ENCODE peak calls at places on chromosomes 13 and 19, in eight cellular contexts. Y, V, O, S, N, B, J and F are unnamed samples.

GRCh38 chr13:67557642-67558241 is 327.6 kb upstream of the PCDH9 start:
- DNase-seq in Y (peak; percentile 10), V (no peak), O (no peak), S (no peak), N (no peak), B (no peak), J (no peak), F (no peak)

GRCh38 chr13:43305416-43305815 is 282.0 kb downstream of the DNAJC15 start:
- DNase-seq in Y (peak; percentile 25), V (no peak), O (no peak), S (no peak), N (no peak), B (no peak), J (no peak), F (peak; percentile 49)

GRCh38 chr13:65499251-65499650 is 1730.9 kb downstream of the PCDH9 start:
- DNase-seq in Y (no peak), V (no peak), O (no peak), S (peak; percentile 54), N (no peak), B (no peak), J (peak; percentile 3), F (no peak)

GRCh38 chr13:79780240-79780639 is 299.3 kb downstream of the NDFIP2 start:
- DNase-seq in Y (peak; percentile 29), V (no peak), O (peak; percentile 34), S (peak; percentile 41), N (no peak), B (no peak), J (no peak), F (peak; percentile 42)

GRCh38 chr13:82993417-82993816 is 888.9 kb downstream of the SLITRK1 start:
- DNase-seq in Y (no peak), V (no peak), O (no peak), S (no peak), N (no peak), B (no peak), J (no peak), F (no peak)

GRCh38 chr19:56252699-56253422 is 19.7 kb upstream of the EDDM13 start:
- DNase-seq in Y (peak; percentile 28), V (peak; percentile 94), O (peak; percentile 86), S (peak; percentile 72), N (peak; percentile 81), B (peak; percentile 43), J (no peak), F (peak; percentile 65)

GRCh38 chr13:30473675-30474074 is 7.9 kb upstream of the HMGB1 start:
- DNase-seq in Y (no peak), V (no peak), O (no peak), S (no peak), N (no peak), B (no peak), J (no peak), F (no peak)

GRCh38 chr19:3668331-3669133 is 31.7 kb downstream of the PIP5K1C start:
- DNase-seq in Y (peak; percentile 26), V (peak; percentile 41), O (no peak), S (no peak), N (no peak), B (no peak), J (no peak), F (peak; percentile 39)

GRCh38 chr13:48636550-48636949 is 17.2 kb upstream of the CYSLTR2 start:
- DNase-seq in Y (peak; percentile 84), V (no peak), O (peak; percentile 88), S (peak; percentile 44), N (no peak), B (no peak), J (peak; percentile 9), F (peak; percentile 31)

GRCh38 chr13:31053098-31053497 is 108.6 kb downstream of the HSPH1 start:
- DNase-seq in Y (peak; percentile 45), V (no peak), O (peak; percentile 21), S (peak; percentile 42), N (no peak), B (no peak), J (no peak), F (peak; percentile 37)

GRCh38 chr19:28831464-28831863 is 381.5 kb downstream of the UQCRFS1 start:
- DNase-seq in Y (no peak), V (no peak), O (no peak), S (no peak), N (no peak), B (no peak), J (no peak), F (no peak)

GRCh38 chr13:76646946-76647345 is 239.3 kb downstream of the KCTD12 start:
- DNase-seq in Y (no peak), V (no peak), O (no peak), S (peak; percentile 41), N (no peak), B (no peak), J (no peak), F (peak; percentile 4)

GRCh38 chr13:50079278-50080157 is 64.3 kb downstream of the KCNRG start:
- DNase-seq in Y (no peak), V (no peak), O (no peak), S (no peak), N (no peak), B (no peak), J (no peak), F (no peak)

GRCh38 chr13:50080158-50080855 is 65.1 kb downstream of the KCNRG start:
- DNase-seq in Y (peak; percentile 44), V (peak; percentile 56), O (peak; percentile 42), S (peak; percentile 46), N (no peak), B (no peak), J (no peak), F (peak; percentile 52)

GRCh38 chr13:50081106-50081898 is 66.1 kb downstream of the KCNRG start:
- DNase-seq in Y (no peak), V (peak; percentile 72), O (no peak), S (no peak), N (peak; percentile 54), B (peak; percentile 8), J (no peak), F (no peak)

GRCh38 chr13:50080856-50081105 is 65.5 kb downstream of the KCNRG start:
- DNase-seq in Y (no peak), V (no peak), O (no peak), S (no peak), N (no peak), B (no peak), J (no peak), F (peak; percentile 27)

DNA sequence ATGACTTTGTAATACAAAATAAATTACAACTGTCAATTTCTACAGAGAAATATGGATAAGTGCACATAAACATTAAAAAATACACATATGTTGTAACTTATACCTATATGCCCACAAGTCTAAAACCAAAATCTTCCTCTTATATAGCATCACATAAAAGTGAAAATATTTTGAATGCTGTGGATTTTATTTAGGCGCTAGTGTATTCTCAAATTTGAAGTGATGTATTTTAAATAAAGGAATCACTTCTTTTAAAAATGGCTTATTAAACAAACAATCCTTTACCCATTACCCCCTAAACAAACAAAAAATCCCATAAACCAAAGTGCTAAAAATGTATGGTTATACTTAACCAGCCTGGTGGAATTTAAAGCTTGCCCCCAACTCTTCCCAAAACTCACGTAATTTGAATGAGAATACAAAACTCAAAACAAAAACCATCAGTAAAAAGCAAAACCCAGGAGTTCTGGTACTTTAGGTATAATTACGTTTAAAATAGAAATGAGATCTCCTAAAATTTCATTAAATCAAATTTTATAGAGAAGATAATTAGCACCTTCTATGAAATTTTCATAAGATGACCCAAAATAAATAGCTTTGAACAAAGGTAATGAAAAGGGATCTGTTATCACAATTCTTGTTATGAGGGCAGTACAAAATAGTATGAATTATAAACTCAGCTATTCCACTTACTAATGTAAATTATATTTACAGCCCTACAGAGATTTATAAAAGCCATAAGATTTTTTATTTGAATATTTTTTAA is 63.5 kb downstream of the KCNRG start:
- DNase-seq in Y (no peak), V (no peak), O (no peak), S (no peak), N (no peak), B (no peak), J (no peak), F (no peak)
- H3K4me3 ChIP-seq in Y (peak overlapping the region; percentile 93), V (peak overlapping the region; percentile 82), O (peak overlapping the region; percentile 90), S (peak overlapping the region; percentile 81), N (no peak overlapping the region), B (no peak overlapping the region), J (peak overlapping the region; percentile 93), F (no peak overlapping the region)

DNA sequence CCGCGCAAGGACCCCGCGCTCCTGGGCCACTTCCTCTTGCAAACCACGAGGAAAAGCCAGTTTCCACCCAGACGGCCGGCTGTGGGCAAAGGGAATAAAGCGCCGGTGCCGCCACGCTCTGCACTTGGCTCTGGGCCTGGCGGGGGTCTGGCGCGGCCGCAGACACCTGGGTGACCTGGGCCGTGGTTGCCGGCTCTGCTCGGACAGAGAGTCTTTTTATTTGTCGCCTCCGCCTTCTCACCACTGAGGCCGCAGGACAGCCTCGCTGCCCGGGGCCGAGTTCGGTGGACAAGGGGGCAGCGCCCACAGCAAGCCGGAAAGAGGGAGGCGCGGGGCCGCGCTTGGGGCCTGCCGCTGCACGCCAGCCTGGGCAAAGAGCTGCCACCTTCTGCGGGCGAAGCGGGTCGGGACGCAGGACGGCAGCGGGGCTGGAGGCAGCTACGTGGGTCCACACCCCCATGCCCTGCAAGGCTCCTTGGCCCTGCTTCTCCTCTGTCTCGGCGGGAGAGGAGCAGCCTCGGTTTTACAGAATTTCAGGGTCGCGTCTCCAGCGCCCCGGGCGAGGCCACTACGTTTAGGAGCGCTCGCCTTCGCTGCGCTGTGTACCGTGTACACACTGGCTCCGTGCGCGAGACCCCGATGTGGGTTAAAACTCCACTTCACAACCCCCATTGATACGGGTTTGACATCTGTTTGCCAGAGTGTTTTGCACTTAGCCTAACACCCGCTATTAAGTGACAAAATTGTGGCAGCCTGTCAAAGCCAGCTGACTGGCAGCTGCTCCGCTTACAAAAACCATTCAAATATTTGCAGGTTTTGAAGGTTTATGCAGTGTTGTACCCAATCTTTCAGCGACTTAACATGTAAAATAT is 13.0 kb upstream of the SOX1 start:
- DNase-seq in Y (no peak), V (no peak), O (no peak), S (no peak), N (no peak), B (no peak), J (no peak), F (no peak)
- H3K4me3 ChIP-seq in Y (no peak overlapping the region), V (no peak overlapping the region), O (no peak overlapping the region), S (no peak overlapping the region), N (no peak overlapping the region), B (no peak overlapping the region), J (no peak overlapping the region), F (no peak overlapping the region)

DNA sequence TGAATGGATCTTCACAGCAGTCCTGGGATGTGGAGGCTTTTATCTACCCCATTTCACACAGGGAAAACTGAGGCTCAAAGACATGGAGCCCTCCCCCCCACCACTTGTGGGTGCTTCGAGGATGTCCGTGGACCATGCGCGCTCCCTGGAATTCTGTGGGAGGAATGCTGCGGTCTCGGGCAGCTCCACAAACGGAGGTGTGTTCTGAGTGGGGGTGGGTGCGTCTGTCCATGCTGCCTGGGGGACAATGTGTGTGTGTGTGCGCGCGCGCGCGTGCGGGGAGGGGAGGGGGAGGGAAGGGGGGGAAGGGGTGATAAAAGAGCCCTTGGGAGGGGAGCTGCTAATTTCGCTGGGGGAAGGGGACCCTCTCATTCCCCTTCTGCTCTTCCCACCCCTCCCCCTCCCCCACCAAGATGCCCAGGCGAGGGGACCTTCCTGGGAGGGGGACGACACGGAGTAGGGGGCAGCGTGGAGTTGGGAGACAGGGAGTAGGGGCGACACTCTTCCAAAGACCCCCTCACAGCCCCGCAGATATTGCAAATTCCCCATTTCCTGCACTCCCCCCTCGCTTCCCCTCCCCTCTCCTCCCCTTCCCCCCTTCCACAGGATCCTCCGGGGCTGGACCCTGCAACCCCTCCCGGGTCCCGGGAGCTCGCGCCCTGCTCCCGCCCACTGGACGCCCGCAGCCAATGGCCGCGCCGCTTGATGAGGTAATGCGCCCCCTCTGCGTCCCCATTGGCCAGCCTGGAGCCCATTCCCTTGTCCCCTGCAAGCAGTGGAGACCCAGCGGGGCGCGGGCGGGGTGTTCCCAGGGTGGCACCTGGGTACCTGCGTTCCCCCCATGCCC is 18.9 kb upstream of the ZNRF4 start:
- DNase-seq in Y (peak; percentile 91), V (peak; percentile 70), O (peak; percentile 34), S (peak; percentile 78), N (no peak), B (no peak), J (peak; percentile 12), F (peak; percentile 73)
- H3K4me3 ChIP-seq in Y (peak overlapping the region; percentile 29), V (peak overlapping the region; percentile 36), O (peak overlapping the region; percentile 40), S (peak overlapping the region; percentile 52), N (no peak overlapping the region), B (no peak overlapping the region), J (peak overlapping the region; percentile 55), F (peak overlapping the region; percentile 42)

GRCh38 chr13:23956106-23956505 is 58.8 kb upstream of the C1QTNF9B start:
- DNase-seq in Y (peak; percentile 81), V (no peak), O (peak; percentile 46), S (peak; percentile 44), N (no peak), B (no peak), J (no peak), F (peak; percentile 55)
- H3K4me3 ChIP-seq in Y (no peak overlapping the region), V (no peak overlapping the region), O (no peak overlapping the region), S (no peak overlapping the region), N (no peak overlapping the region), B (no peak overlapping the region), J (no peak overlapping the region), F (no peak overlapping the region)